ENCODE peak calls at places on chromosomes 7 and 10, in eight cellular contexts. T, O, S, Q, G, A, D and F are unnamed samples. For H3K4me1, the result is how much of the 10 kb centered on the place peaks cover.

GRCh38 chr7:522071-522937 is 2.7 kb upstream of the PDGFA start:
- DNase-seq in D (peak), O (no peak), G (peak), Q (peak), T (no peak), S (no peak), A (peak), F (peak)

GRCh38 chr10:121099601-121100000 is 248.4 kb downstream of the WDR11 start:
- DNase-seq in T (no peak), A (no peak), D (no peak), S (peak), Q (no peak), G (no peak), O (no peak), F (no peak)

GRCh38 chr7:976901-977325 is 1.6 kb upstream of the COX19 start:
- DNase-seq in D (no peak), S (peak), A (no peak), O (no peak), Q (no peak), G (no peak), T (no peak), F (no peak)

GRCh38 chr7:81321922-81322321 is 403.1 kb upstream of the SEMA3C start:
- DNase-seq in O (no peak), Q (no peak), S (no peak), T (no peak), A (no peak), D (no peak), G (no peak), F (no peak)

GRCh38 chr10:69680610-69681009 is 50.6 kb downstream of the FAM241B start:
- DNase-seq in A (no peak), Q (no peak), D (no peak), O (no peak), G (no peak), S (no peak), T (no peak), F (no peak)

GRCh38 chr10:111207525-111207924 is 130.7 kb downstream of the ADRA2A start:
- DNase-seq in O (no peak), D (no peak), A (no peak), T (no peak), G (no peak), S (no peak), Q (peak), F (no peak)

GRCh38 chr10:99292159-99292558 is 37.0 kb upstream of the CNNM1 start:
- DNase-seq in T (no peak), Q (no peak), S (no peak), G (no peak), D (no peak), A (no peak), O (no peak), F (peak)

GRCh38 chr7:31373337-31374289 is 33.1 kb upstream of the NEUROD6 start:
- DNase-seq in D (no peak), Q (no peak), T (no peak), S (peak), O (no peak), A (no peak), G (no peak), F (no peak)

GRCh38 chr10:113291413-113291812 is 261.4 kb upstream of the HABP2 start:
- DNase-seq in G (no peak), O (no peak), T (no peak), D (no peak), A (no peak), Q (no peak), S (no peak), F (no peak)

GRCh38 chr7:42502022-42502421 is 265.0 kb upstream of the GLI3 start:
- DNase-seq in D (no peak), G (no peak), Q (no peak), O (no peak), T (no peak), A (no peak), S (no peak), F (no peak)

GRCh38 chr10:109902992-109903947 is 20.0 kb downstream of the XPNPEP1 start:
- DNase-seq in O (no peak), Q (no peak), S (no peak), D (no peak), G (no peak), A (peak), T (no peak), F (peak)

GRCh38 chr10:5566606-5567005 is 41.8 kb downstream of the CALML3 start:
- DNase-seq in T (no peak), S (no peak), G (no peak), A (no peak), O (peak), D (no peak), Q (no peak), F (no peak)

GRCh38 chr7:157011333-157012112 is 1.1 kb upstream of the MNX1 start:
- DNase-seq in O (peak), T (no peak), A (no peak), D (no peak), Q (no peak), G (no peak), S (no peak), F (no peak)

GRCh38 chr10:77301305-77301730 is 336.3 kb downstream of the KCNMA1 start:
- DNase-seq in T (no peak), S (no peak), D (no peak), O (no peak), A (no peak), Q (no peak), G (no peak), F (no peak)

GRCh38 chr7:68873616-68874015 is 724.7 kb upstream of the AUTS2 start:
- DNase-seq in S (no peak), Q (no peak), A (no peak), D (no peak), O (no peak), G (no peak), T (no peak), F (no peak)

GRCh38 chr7:644381-645305 is 81.9 kb upstream of the DNAAF5 start:
- DNase-seq in Q (peak), A (no peak), S (no peak), G (peak), D (no peak), O (peak), T (no peak), F (no peak)

GRCh38 chr7:138116156-138116555 is 39.9 kb downstream of the AKR1D1 start:
- DNase-seq in Q (no peak), T (no peak), O (no peak), S (no peak), D (no peak), G (no peak), A (no peak), F (no peak)

GRCh38 chr10:106941297-106942034 is 223.0 kb downstream of the SORCS1 start:
- DNase-seq in G (no peak), S (peak), D (no peak), A (no peak), Q (peak), O (no peak), T (no peak), F (no peak)

GRCh38 chr10:31359979-31360378 is 41.0 kb downstream of the ZEB1 start:
- DNase-seq in T (no peak), O (no peak), A (no peak), G (no peak), S (no peak), Q (no peak), D (no peak), F (no peak)

GRCh38 chr10:117366741-117367140 is 8.5 kb downstream of the PDZD8 start:
- DNase-seq in A (no peak), T (no peak), D (no peak), O (no peak), G (no peak), Q (no peak), S (no peak), F (no peak)

GRCh38 chr10:117363027-117363426 is 12.2 kb downstream of the PDZD8 start:
- DNase-seq in G (no peak), A (no peak), O (no peak), Q (no peak), D (no peak), T (no peak), S (no peak), F (no peak)

GRCh38 chr10:117365612-117366011 is 9.6 kb downstream of the PDZD8 start:
- DNase-seq in S (no peak), A (no peak), D (no peak), G (no peak), T (no peak), O (no peak), Q (no peak), F (no peak)

GRCh38 chr10:117362313-117362712 is 12.9 kb downstream of the PDZD8 start:
- DNase-seq in A (no peak), S (no peak), G (no peak), O (no peak), T (no peak), Q (no peak), D (no peak), F (no peak)

GRCh38 chr10:117364121-117364960 is 10.9 kb downstream of the PDZD8 start:
- DNase-seq in T (no peak), D (no peak), Q (no peak), A (no peak), O (no peak), S (no peak), G (no peak), F (no peak)
- H3K27ac ChIP-seq in T (no peak), D (no peak), Q (no peak), A (no peak), O (no peak), S (no peak), G (no peak), F (no peak)

DNA sequence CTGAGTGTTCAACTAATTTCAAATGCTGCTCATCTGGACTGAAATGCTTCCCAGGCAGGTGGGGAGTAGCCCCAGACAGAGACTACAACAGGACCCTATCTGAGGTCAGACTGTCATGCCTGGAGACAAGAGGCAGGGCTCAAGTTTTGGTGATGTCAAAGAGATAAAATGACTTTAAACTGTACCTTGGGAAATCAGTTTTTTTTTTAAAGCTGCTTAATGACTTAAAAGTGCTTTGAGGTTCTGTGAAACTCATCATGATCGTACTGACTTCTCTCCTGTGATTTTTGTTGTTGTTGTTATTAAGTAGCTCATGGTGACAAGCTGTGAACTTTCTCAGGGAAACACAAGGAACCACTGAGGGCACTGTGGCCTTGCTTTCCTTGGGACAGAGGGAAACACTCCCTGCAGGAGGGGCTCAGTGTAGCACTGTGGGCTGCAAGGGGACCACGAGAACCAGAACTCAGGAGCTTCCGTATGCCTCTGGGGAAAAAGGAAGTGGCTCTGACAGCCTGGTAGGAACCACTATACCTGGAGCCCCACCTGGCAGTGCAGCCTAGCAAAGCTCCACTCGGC is 9.5 kb downstream of the HIPK2 start:
- DNase-seq in S (no peak), D (no peak), G (no peak), Q (no peak), A (no peak), T (no peak), O (no peak), F (no peak)
- H3K4me1 ChIP-seq in S (under half), D (under half), G (half or more), Q (under half), A (half or more), T (under half), O (under half), F (half or more)

GRCh38 chr10:79445708-79446450 is 455 bp upstream of the ZCCHC24 start:
- DNase-seq in Q (peak), O (peak), A (peak), S (peak), G (peak), D (peak), T (peak), F (peak)
- TF ChIP-seq POLR2A in Q (peak), O (no peak), A (peak), S (peak), G (peak), D (peak), T (no peak), F (peak)

GRCh38 chr10:24703700-24704099 is 20.0 kb downstream of the ARHGAP21 start:
- DNase-seq in G (no peak), T (no peak), A (no peak), O (no peak), Q (no peak), S (no peak), D (peak), F (no peak)
- H3K27ac ChIP-seq in G (no peak), T (no peak), A (no peak), O (no peak), Q (no peak), S (no peak), D (no peak), F (no peak)